ENCODE peak calls at places on chromosome 17, in four cellular contexts. E is HEK293T, S is GDM1, K is GM04504. F is an unnamed sample.

GRCh38 chr17:7357381-7357780 is 2.4 kb downstream of the TMEM95 start:
- DNase-seq in E (no peak), S (no peak), K (no peak), F (no peak)

GRCh38 chr17:16328997-16329396 is 24.3 kb downstream of the CENPV start:
- DNase-seq in E (peak), S (no peak), K (no peak), F (no peak)

GRCh38 chr17:14270508-14270907 is 30.4 kb upstream of the HS3ST3B1 start:
- DNase-seq in S (no peak), E (no peak), K (no peak), F (no peak)

GRCh38 chr17:74531231-74531761 is at the start of gene CD300LB:
- DNase-seq in K (no peak), S (no peak), E (no peak), F (no peak)

GRCh38 chr17:72850410-72850809 is 242.1 kb downstream of the SLC39A11 start:
- DNase-seq in K (peak), S (no peak), E (no peak), F (peak)

GRCh38 chr17:71922439-71922838 is 198.4 kb upstream of the SOX9 start:
- DNase-seq in S (no peak), E (no peak), K (peak), F (peak)

GRCh38 chr17:75842963-75843576 is 1.1 kb downstream of the UNC13D start:
- DNase-seq in E (no peak), K (no peak), S (no peak), F (no peak)

GRCh38 chr17:81942167-81942553 is 4.9 kb downstream of the MYADML2 start:
- DNase-seq in K (no peak), S (no peak), E (no peak), F (no peak)

GRCh38 chr17:1234455-1234854 is 35.8 kb upstream of the BHLHA9 start:
- DNase-seq in K (no peak), S (no peak), E (no peak), F (no peak)

F was measured in BJ.